ENCODE peak calls at places on chromosomes 1 and 21, in nine cellular contexts. G, U, C, P, R, M, F, X and O are unnamed samples.

GRCh38 chr1:162627662-162628296 is 4.5 kb upstream of the DDR2 start:
- DNase-seq in G (no peak), U (peak; percentile 60), C (no peak), P (no peak), R (no peak), M (no peak), F (no peak), X (no peak), O (no peak)

GRCh38 chr1:11482904-11483479 is 4.0 kb downstream of the DISP3 start:
- DNase-seq in G (no peak), U (no peak), C (no peak), P (no peak), R (no peak), M (no peak), F (no peak), X (no peak), O (no peak)

GRCh38 chr1:201013991-201014815 is 9.3 kb downstream of the KIF21B start:
- DNase-seq in G (peak; percentile 55), U (no peak), C (no peak), P (no peak), R (no peak), M (no peak), F (no peak), X (no peak), O (no peak)

GRCh38 chr21:36606292-36606982 is 92.5 kb upstream of the SIM2 start:
- DNase-seq in G (no peak), U (no peak), C (no peak), P (no peak), R (no peak), M (no peak), F (no peak), X (no peak), O (no peak)

GRCh38 chr1:85058311-85058710 is 10.0 kb upstream of the MCOLN3 start:
- DNase-seq in G (no peak), U (peak; percentile 5), C (no peak), P (no peak), R (no peak), M (no peak), F (no peak), X (no peak), O (no peak)

GRCh38 chr21:39251326-39251725 is 62.1 kb downstream of the BRWD1 start:
- DNase-seq in G (no peak), U (no peak), C (no peak), P (no peak), R (no peak), M (no peak), F (no peak), X (no peak), O (no peak)

GRCh38 chr1:117897551-117897950 is 31.9 kb downstream of the GDAP2 start:
- DNase-seq in G (no peak), U (no peak), C (no peak), P (no peak), R (no peak), M (no peak), F (no peak), X (no peak), O (no peak)

GRCh38 chr1:87368907-87369306 is 40.2 kb downstream of the LMO4 start:
- DNase-seq in G (no peak), U (no peak), C (no peak), P (no peak), R (no peak), M (no peak), F (no peak), X (no peak), O (no peak)

GRCh38 chr21:18000961-18001522 is 181.9 kb upstream of the C21orf91 start:
- DNase-seq in G (no peak), U (no peak), C (no peak), P (no peak), R (no peak), M (no peak), F (no peak), X (no peak), O (no peak)

GRCh38 chr1:245301921-245302320 is 147.1 kb downstream of the KIF26B start:
- DNase-seq in G (no peak), U (no peak), C (no peak), P (no peak), R (no peak), M (no peak), F (peak; percentile 35), X (no peak), O (no peak)

DNA sequence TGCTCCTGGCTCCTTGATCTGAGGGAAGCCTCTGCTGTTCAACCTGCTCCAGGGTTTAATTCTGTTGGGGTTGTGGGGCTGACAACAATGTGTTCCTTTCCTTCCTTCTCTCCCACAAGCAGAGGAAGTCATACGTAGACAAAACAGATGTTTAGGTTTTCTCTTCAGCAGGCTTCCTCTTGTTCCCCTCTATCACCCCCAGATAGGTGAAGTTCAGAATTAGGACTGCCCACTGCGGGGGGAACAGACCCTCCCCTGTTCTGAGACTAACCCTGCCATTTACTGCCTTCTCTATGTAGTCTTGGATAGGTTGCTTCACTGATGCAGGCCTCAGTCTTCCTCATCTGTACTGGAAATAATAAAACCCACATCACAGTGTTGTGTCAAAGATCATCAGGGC is 30.0 kb upstream of the NRDC start:
- DNase-seq in G (no peak), U (no peak), C (no peak), P (no peak), R (no peak), M (no peak), F (no peak), X (no peak), O (no peak)
- TF ChIP-seq CTCF in G (no peak), U (no peak), C (no peak), P (no peak), R (no peak), M (no peak), F (no peak), X (no peak), O (no peak)

GRCh38 chr1:63903947-63904346 is 130.1 kb downstream of the ROR1 start:
- DNase-seq in G (no peak), U (no peak), C (no peak), P (no peak), R (no peak), M (no peak), F (no peak), X (no peak), O (no peak)
- TF ChIP-seq CTCF in G (no peak), U (no peak), C (no peak), P (no peak), R (no peak), M (no peak), F (no peak), X (no peak), O (no peak)

DNA sequence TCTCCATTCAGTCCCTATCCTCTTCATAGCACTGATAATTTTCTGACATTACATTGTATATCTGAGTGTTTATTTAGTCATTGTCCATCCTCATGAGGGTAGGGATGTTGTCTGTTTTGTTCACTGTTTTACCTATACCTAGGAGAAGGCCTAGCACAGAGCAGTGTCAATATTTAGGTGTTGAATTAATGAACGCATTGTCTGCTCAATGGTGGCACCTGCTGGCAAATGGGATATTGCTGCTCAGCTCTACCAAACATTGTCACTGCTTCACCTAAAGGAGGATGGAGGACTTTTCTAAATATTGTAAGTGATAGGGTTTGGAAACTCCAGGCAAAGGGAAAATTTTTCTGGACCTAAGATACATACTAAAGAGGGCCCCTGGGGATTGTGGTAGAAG is 243.9 kb downstream of the RRAGC start:
- DNase-seq in G (no peak), U (peak; percentile 11), C (no peak), P (no peak), R (no peak), M (no peak), F (no peak), X (no peak), O (no peak)
- TF ChIP-seq CTCF in G (no peak), U (peak; percentile 24), C (no peak), P (no peak), R (peak; percentile 9), M (no peak), F (no peak), X (no peak), O (no peak)

GRCh38 chr1:64967381-64967780 is 1.0 kb upstream of the JAK1 start:
- DNase-seq in G (no peak), U (peak; percentile 23), C (no peak), P (peak; percentile 18), R (no peak), M (no peak), F (no peak), X (no peak), O (no peak)

GRCh38 chr1:64965239-64966157 is 851 bp downstream of the JAK1 start:
- DNase-seq in G (peak; percentile 72), U (peak; percentile 85), C (no peak), P (peak; percentile 14), R (no peak), M (peak; percentile 20), F (no peak), X (peak; percentile 64), O (peak; percentile 59)

GRCh38 chr1:64973061-64973647 is 6.8 kb upstream of the JAK1 start:
- DNase-seq in G (no peak), U (no peak), C (no peak), P (no peak), R (no peak), M (no peak), F (no peak), X (no peak), O (no peak)

GRCh38 chr1:64966158-64966963 is at the start of gene JAK1:
- DNase-seq in G (peak; percentile 97), U (peak; percentile 92), C (no peak), P (peak; percentile 98), R (no peak), M (peak; percentile 35), F (peak; percentile 54), X (peak; percentile 86), O (peak; percentile 98)

DNA sequence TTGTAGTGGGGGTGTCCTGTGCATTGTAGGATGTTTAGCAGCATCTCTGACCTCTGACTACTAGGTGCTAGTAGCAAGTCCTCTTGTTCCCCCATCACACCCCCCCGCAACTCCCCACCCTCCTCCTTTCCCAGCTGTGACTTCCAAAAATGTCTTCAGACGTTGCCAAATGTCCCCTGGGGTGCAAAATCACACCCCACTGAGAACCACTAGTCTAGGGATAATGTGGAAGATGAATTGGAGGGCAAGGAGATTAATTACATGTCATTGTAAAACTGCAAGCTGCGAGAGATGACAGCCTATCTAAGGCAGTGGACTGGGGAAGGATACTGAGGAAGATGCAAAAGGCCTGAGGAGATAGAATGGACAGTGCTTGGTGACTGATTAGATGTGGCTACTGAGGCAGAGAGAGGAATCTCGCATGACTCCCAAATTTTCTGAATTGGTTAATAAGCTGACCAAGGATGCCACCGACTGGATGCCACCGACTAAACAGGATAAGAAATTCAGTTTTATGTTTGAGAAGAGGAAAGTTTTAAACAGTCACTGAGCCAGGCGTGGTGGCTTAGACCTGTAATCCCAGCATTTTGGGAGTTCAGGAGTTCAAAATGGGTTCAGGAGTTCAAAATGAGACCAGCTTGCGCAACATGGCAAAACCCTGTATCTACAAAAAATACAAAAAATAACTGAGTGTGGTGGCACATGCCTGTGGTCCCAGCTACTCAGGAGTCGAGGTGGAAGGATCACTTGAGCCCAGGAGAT is 3.1 kb upstream of the JAK1 start:
- DNase-seq in G (no peak), U (no peak), C (no peak), P (no peak), R (no peak), M (no peak), F (no peak), X (no peak), O (no peak)
- TF ChIP-seq CTCF in G (no peak), U (no peak), C (no peak), P (no peak), R (no peak), M (no peak), F (no peak), X (no peak), O (no peak)